ENCODE peak calls at places on chromosomes 1 and 21, in six cellular contexts. O, D, F, I, H and A are unnamed samples. For H3K4me1, the result is how much of the 10 kb centered on the place peaks cover.

GRCh38 chr1:178784131-178784536 is 59.1 kb downstream of the RALGPS2 start:
- DNase-seq in F (no peak), H (no peak), D (no peak), I (no peak), O (no peak), A (no peak)

GRCh38 chr1:171743014-171743870 is 1.4 kb upstream of the VAMP4 start:
- DNase-seq in H (no peak), I (no peak), D (no peak), O (peak), F (no peak), A (no peak)

GRCh38 chr1:7104053-7104738 is 318.9 kb downstream of the CAMTA1 start:
- DNase-seq in I (no peak), O (no peak), D (no peak), H (no peak), F (no peak), A (no peak)

GRCh38 chr1:243315455-243315854 is 59.6 kb downstream of the SDCCAG8 start:
- DNase-seq in O (no peak), F (no peak), D (no peak), I (no peak), H (no peak), A (no peak)

GRCh38 chr21:45985471-45986315 is 4.1 kb downstream of the COL6A1 start:
- DNase-seq in I (peak), O (no peak), F (no peak), D (no peak), H (peak), A (no peak)

GRCh38 chr1:53892911-53893310 is 1.1 kb upstream of the DIO1 start:
- DNase-seq in F (no peak), D (no peak), O (no peak), I (no peak), H (no peak), A (no peak)

GRCh38 chr1:6260961-6261614 is at the start of gene GPR153:
- DNase-seq in I (no peak), F (no peak), H (no peak), D (peak), O (peak), A (no peak)

GRCh38 chr1:179369751-179370341 is 4.1 kb downstream of the AXDND1 start:
- DNase-seq in H (no peak), I (no peak), D (no peak), F (peak), O (peak), A (no peak)

GRCh38 chr1:5189384-5189783 is 535.0 kb downstream of the AJAP1 start:
- DNase-seq in O (no peak), D (no peak), H (no peak), F (no peak), I (no peak), A (no peak)

GRCh38 chr1:183719976-183720497 is 66.9 kb upstream of the APOBEC4 start:
- DNase-seq in F (no peak), I (no peak), D (no peak), O (no peak), H (no peak), A (no peak)

GRCh38 chr1:111801071-111801850 is 45.6 kb downstream of the DDX20 start:
- DNase-seq in H (no peak), I (no peak), D (no peak), O (no peak), F (no peak), A (no peak)

GRCh38 chr21:26506951-26507350 is 66.1 kb downstream of the CYYR1 start:
- DNase-seq in F (no peak), I (no peak), D (no peak), O (peak), H (no peak), A (no peak)

GRCh38 chr21:37436180-37436579 is 69.6 kb downstream of the DYRK1A start:
- DNase-seq in D (no peak), O (no peak), H (no peak), I (no peak), F (no peak), A (no peak)

GRCh38 chr21:37431243-37431642 is 64.7 kb downstream of the DYRK1A start:
- DNase-seq in O (no peak), H (no peak), I (no peak), D (no peak), F (no peak), A (no peak)

GRCh38 chr21:37435120-37435519 is 68.5 kb downstream of the DYRK1A start:
- DNase-seq in F (no peak), I (no peak), D (peak), O (peak), H (no peak), A (no peak)

GRCh38 chr21:37435719-37436118 is 69.1 kb downstream of the DYRK1A start:
- DNase-seq in D (no peak), O (no peak), H (no peak), F (no peak), I (no peak), A (no peak)

DNA sequence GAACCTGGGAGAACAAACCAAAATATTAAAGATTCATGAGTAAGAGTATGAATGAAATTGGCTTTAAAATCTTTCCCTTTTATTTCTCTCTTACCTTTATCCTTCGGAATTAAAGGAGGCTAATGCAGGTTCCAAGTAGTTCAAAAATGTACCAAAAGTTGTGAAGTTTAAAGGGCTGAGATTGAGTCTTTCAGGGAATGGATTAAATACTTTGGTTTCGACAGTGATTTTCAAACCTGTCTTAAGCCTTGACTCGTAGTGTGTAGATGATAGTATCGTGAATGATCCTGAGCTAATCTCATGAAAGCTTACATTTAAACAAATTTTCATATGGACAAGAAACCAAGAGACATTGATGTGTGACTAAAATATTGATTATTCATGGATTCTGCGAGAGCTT is 66.9 kb downstream of the DYRK1A start:
- DNase-seq in H (no peak), D (no peak), I (no peak), F (no peak), O (no peak), A (no peak)
- H3K4me1 ChIP-seq in H (under half), D (under half), I (under half), F (under half), O (under half), A (under half)

DNA sequence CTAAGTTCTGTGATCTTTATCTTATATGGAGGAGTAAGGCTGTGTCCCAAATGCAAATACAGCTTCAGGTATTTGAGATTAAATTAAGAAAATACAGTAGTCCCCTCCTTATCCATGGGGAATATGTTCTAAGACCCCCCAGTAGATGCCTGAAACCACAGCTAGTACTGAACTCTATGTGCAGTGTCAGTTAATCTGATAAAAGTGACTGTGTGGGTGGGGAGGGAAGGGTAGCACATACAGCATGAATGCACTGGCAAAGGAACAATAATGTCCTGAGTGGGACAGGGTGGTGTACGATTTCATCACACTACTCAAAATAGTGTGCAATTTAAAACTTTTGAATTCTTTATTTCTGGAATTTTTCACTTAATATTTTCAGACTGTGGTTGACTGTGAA is 83.1 kb downstream of the HS2ST1 start:
- DNase-seq in O (no peak), H (no peak), F (no peak), D (no peak), I (no peak), A (no peak)
- H3K27ac ChIP-seq in O (no peak), H (no peak), F (no peak), D (no peak), I (no peak), A (no peak)

GRCh38 chr1:248821101-248821500 is 4.6 kb downstream of the SH3BP5L start:
- DNase-seq in F (no peak), I (no peak), D (no peak), O (no peak), H (no peak), A (no peak)

GRCh38 chr1:248821641-248822040 is 4.1 kb downstream of the SH3BP5L start:
- DNase-seq in D (no peak), I (no peak), H (no peak), O (no peak), F (no peak), A (no peak)

GRCh38 chr1:248824301-248824700 is 1.4 kb downstream of the SH3BP5L start:
- DNase-seq in D (no peak), I (no peak), O (no peak), F (no peak), H (no peak), A (no peak)

GRCh38 chr1:248823517-248824001 is 2.2 kb downstream of the SH3BP5L start:
- DNase-seq in I (no peak), D (no peak), F (no peak), H (no peak), O (no peak), A (no peak)

DNA sequence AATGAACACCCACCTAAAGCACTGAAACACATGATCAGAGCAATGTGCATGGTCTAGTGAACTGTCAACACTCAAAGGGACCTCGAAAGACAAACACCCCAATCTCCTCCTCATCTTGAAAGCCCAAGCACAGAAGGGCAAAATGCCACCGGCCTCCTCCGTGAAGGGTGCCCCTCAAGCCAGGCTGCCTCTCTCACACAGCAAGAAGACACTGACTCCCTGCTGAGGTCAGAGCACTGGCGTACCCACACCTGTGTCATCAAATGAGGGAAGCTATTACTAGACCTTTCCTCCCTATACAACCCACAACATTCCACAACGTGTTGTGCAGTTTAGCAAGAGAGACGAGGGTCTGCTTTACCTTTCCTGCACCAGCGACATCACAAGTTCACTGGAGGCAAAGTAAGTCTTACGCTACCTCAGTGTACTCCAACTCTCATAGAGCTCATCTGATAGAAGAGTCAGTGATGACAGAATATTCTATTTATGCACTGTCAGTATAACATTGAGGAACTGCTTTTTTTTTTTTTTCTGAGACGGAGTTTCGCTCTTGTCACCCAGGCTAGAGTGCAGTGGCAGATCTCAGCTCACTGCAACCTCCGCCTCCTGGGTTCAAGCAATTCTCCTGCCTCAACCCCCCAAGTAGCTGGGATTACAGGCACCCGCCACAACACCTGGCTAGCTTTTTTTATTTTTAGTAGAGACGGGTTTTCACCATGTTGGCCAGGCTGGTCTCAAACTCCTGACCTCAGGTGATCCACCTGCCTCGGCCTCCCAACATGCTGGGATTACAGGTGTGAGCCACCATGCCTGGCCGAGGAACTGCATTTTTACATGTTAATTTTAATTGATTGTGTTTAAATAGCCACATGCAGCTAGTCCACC is 3.3 kb downstream of the SH3BP5L start:
- DNase-seq in I (no peak), O (no peak), H (no peak), D (peak), F (peak), A (no peak)
- H3K4me1 ChIP-seq in I (half or more), O (under half), H (under half), D (half or more), F (half or more), A (under half)

GRCh38 chr1:215569987-215570824 is 3.1 kb downstream of the KCTD3 start:
- DNase-seq in I (no peak), D (no peak), F (no peak), O (no peak), H (no peak), A (no peak)
- H3K27ac ChIP-seq in I (no peak), D (peak), F (no peak), O (peak), H (no peak), A (no peak)

GRCh38 chr1:223712856-223713494 is 636 bp downstream of the CAPN2 start:
- DNase-seq in D (peak), F (no peak), O (no peak), I (no peak), H (peak), A (no peak)

GRCh38 chr1:223714421-223714724 is 2.0 kb downstream of the CAPN2 start:
- DNase-seq in F (no peak), I (no peak), D (no peak), O (no peak), H (no peak), A (no peak)

GRCh38 chr1:223714849-223715709 is 2.7 kb downstream of the CAPN2 start:
- DNase-seq in O (peak), F (no peak), I (no peak), H (no peak), D (peak), A (no peak)

GRCh38 chr1:223712184-223712855 is at the start of gene CAPN2:
- DNase-seq in D (peak), F (no peak), H (peak), O (peak), I (no peak), A (peak)

DNA sequence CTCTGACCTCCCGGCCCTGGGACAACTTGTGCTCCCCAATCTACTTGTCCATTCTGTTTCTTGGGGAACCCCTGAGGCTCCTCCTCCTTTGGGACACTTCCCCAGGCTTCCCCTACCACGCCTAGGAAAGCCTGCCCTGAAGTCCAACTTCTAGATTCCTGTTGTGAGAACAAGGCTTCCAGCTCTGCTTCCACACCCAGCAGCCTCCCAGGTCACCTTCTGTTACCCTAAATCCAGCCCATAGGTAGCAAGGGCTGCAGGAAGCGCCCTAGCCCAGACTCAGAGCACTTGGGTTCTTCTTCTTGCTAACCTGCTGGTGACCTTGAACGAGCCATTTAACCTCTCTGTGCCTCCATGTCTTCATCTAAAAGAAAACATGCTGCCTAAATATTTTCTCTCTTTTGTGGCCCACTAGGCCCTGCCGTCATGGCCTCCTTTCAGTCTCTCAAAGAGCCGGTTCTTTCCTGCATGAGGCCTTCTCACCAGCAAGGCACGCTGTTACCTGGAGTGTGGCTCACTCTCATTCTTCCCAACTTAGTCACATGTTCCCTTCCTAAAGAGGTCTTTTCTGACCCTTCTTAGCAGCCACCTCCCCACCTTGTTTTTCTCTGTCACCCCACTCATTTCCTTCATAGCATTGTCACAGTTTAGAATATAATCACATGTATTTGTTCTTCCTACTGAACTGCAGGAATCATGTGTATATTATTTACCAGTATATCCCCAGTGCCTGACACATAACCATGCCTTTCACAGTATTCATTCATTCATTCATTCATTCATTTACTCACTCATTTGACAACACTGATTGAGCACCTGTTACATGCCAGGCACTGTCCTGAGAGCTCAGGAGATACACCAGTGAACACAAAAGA is 1.4 kb downstream of the CAPN2 start:
- DNase-seq in F (no peak), H (no peak), D (no peak), I (no peak), O (no peak), A (no peak)
- H3K4me1 ChIP-seq in F (under half), H (under half), D (under half), I (under half), O (under half), A (under half)

GRCh38 chr1:64765826-64766225 is 21.0 kb downstream of the RAVER2 start:
- DNase-seq in I (no peak), O (no peak), D (no peak), F (no peak), H (no peak), A (no peak)
- H3K27ac ChIP-seq in I (no peak), O (no peak), D (no peak), F (no peak), H (no peak), A (no peak)

DNA sequence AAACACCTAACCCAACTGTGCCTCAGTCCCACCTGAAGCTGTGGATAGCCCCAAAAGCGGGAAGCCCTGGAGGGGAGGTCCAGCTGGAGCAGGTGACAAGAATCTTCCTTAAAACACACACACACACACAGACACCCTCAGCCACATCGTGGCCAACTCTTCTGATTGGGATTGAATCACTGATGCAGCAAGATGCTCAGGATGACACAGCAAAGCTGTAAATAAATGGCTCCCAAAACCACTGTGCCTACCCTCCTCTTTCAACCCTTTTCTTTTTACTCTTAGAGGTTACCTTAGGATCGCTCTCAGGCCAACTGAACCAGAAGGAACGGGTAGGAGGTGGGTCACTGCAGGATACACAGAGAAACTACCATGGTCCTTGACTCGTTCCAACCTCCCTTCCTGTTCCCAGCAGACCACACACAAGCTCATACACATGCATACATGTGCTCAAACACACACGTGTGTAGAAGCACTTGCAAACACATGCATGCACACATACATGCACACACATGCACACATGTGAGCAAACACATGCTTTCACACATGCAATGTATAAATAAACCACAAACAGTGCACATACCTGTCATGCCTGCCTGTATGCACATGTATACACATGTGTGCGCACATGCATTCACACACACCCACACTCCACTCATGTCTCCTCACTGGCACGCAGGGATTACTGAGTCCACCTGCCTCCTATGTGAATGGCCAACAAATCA is 14.4 kb downstream of the CAPN9 start:
- DNase-seq in F (no peak), O (no peak), D (no peak), H (no peak), I (no peak), A (no peak)
- H3K4me1 ChIP-seq in F (under half), O (under half), D (under half), H (under half), I (under half), A (under half)

GRCh38 chr1:56578963-56579875 is at the start of gene PLPP3:
- DNase-seq in D (peak), F (peak), O (peak), H (peak), I (peak), A (peak)

GRCh38 chr1:56578664-56578962 is 750 bp downstream of the PLPP3 start:
- DNase-seq in I (no peak), O (peak), H (no peak), F (no peak), D (no peak), A (no peak)

GRCh38 chr1:56575865-56576264 is 3.5 kb downstream of the PLPP3 start:
- DNase-seq in D (no peak), F (peak), O (no peak), H (no peak), I (no peak), A (no peak)

GRCh38 chr1:56576880-56577858 is 2.2 kb downstream of the PLPP3 start:
- DNase-seq in D (no peak), I (no peak), F (peak), O (peak), H (no peak), A (no peak)

DNA sequence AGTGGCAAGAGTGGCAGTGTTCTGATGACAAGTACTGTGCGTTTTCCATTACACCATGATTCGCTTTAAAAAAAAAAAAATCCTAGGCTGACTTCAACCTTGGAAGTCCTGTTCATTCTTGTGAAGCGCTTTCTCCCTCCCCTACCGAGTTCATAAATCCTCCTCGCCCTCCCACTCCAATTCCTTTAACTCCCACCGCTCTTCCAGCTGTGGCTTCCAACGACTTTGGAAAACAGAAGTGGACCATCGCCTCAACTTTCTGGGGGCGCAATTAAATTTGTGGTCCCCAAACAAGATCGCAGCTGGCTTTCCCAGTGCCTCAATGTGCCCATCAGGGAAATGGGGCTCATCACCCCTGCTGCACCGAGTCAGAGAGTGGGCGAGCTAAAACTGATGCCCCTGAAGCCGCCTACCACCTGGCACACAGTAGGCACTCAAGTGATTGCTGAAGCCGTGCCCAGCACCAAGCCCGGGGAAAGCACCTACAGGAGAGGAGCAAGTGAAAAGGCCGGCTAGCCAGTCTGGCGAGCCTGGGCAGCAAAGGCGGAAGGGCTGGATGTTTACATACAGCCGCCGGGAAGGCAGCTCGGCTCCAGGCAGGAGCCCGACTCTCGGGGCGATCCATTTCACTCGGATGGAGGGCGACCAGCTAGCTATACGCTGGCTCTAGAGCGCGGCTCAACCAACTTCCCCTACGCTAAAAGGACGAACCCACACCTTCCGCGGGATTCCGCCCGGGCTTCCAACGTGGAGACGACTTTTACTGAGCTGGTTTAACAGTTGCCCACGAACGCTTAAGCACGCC is 1.3 kb downstream of the PLPP3 start:
- DNase-seq in H (peak), F (peak), I (no peak), D (peak), O (peak), A (peak)
- H3K27ac ChIP-seq in H (peak), F (no peak), I (peak), D (peak), O (peak), A (peak)